ENCODE peak calls at places on chromosomes 13 and 19, in six cellular contexts. O, U, K, H, P and E are unnamed samples. For H3K27me3 and H3K36me3, the result is how much of the 10 kb centered on the place peaks cover.

GRCh38 chr13:105937451-105937850 is 598.0 kb downstream of the EFNB2 start:
- DNase-seq in O (peak), U (no peak), K (no peak), H (no peak), P (no peak), E (peak)

GRCh38 chr13:110272651-110273050 is 34.3 kb downstream of the COL4A1 start:
- DNase-seq in O (no peak), U (no peak), K (no peak), H (no peak), P (no peak), E (no peak)

GRCh38 chr19:439167-439900 is 21.5 kb downstream of the SHC2 start:
- DNase-seq in O (no peak), U (no peak), K (no peak), H (no peak), P (no peak), E (no peak)

GRCh38 chr13:100789968-100790367 is 115.4 kb upstream of the TMTC4 start:
- DNase-seq in O (no peak), U (no peak), K (no peak), H (no peak), P (no peak), E (no peak)

GRCh38 chr13:93771229-93771628 is 544.6 kb downstream of the GPC6 start:
- DNase-seq in O (no peak), U (no peak), K (no peak), H (peak), P (no peak), E (no peak)

GRCh38 chr13:24116103-24116502 is 44.4 kb upstream of the SPATA13 start:
- DNase-seq in O (no peak), U (no peak), K (no peak), H (no peak), P (no peak), E (no peak)

GRCh38 chr13:108195146-108195545 is 20.2 kb downstream of the LIG4 start:
- DNase-seq in O (no peak), U (no peak), K (no peak), H (no peak), P (no peak), E (no peak)

GRCh38 chr19:30236587-30236986 is 135.6 kb upstream of the ZNF536 start:
- DNase-seq in O (no peak), U (no peak), K (no peak), H (no peak), P (no peak), E (no peak)

GRCh38 chr19:45584332-45585157 is at the start of gene OPA3:
- DNase-seq in O (peak), U (peak), K (peak), H (peak), P (peak), E (peak)
- TF ChIP-seq CTCF in O (no peak), U (no peak), K (no peak), H (peak), P (no peak), E (no peak)

GRCh38 chr19:10421981-10422461 is 1.7 kb downstream of the PDE4A start:
- DNase-seq in O (no peak), U (no peak), K (no peak), H (no peak), P (no peak), E (no peak)
- H3K27me3 ChIP-seq in O (half or more), U (under half), K (half or more), H (half or more), P (half or more), E (under half)

GRCh38 chr19:49558591-49558990 is 21.8 kb downstream of the NOSIP start:
- DNase-seq in O (no peak), U (no peak), K (no peak), H (no peak), P (no peak), E (no peak)

GRCh38 chr19:49557641-49558325 is 22.6 kb downstream of the NOSIP start:
- DNase-seq in O (no peak), U (no peak), K (no peak), H (no peak), P (no peak), E (no peak)

GRCh38 chr19:49560358-49560900 is 19.9 kb downstream of the NOSIP start:
- DNase-seq in O (no peak), U (no peak), K (no peak), H (no peak), P (no peak), E (no peak)

GRCh38 chr19:49559928-49560327 is 20.4 kb downstream of the NOSIP start:
- DNase-seq in O (peak), U (no peak), K (no peak), H (no peak), P (no peak), E (no peak)

DNA sequence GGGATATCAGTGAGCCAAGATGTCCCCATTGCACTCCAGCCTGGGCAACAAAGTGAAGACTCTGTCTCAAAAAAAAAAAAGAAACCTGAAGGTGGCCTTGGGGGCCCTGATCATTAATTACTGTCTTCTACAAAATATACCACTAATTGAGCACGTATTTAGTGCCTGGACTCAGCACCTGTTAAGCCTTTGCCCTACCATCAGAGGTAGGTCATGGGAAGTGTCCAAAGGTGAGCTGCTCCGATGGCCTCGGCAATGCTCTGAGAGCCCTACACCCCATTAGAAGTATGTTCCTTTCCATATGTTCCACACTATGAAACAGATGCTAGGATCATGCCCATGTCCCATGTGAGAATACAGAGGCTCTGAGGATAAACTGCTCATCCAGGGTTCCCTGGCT is 20.9 kb downstream of the NOSIP start:
- DNase-seq in O (no peak), U (no peak), K (no peak), H (no peak), P (no peak), E (no peak)
- H3K36me3 ChIP-seq in O (under half), U (under half), K (under half), H (under half), P (under half), E (under half)

GRCh38 chr13:99028890-99029289 is 51.0 kb upstream of the DOCK9 start:
- DNase-seq in O (peak), U (no peak), K (no peak), H (peak), P (no peak), E (no peak)
- TF ChIP-seq CTCF in O (peak), U (peak), K (peak), H (peak), P (no peak), E (peak)

GRCh38 chr19:45784096-45784495 is 1.8 kb upstream of the DMPK start:
- DNase-seq in O (no peak), U (no peak), K (no peak), H (no peak), P (no peak), E (no peak)
- H3K27me3 ChIP-seq in O (under half), U (under half), K (under half), H (under half), P (under half), E (under half)

GRCh38 chr19:43652546-43652874 is 12.9 kb upstream of the CADM4 start:
- DNase-seq in O (no peak), U (no peak), K (no peak), H (no peak), P (no peak), E (no peak)
- H3K36me3 ChIP-seq in O (under half), U (half or more), K (under half), H (under half), P (under half), E (under half)

GRCh38 chr19:13961826-13962737 is 9.8 kb downstream of the DCAF15 start:
- DNase-seq in O (peak), U (no peak), K (no peak), H (peak), P (peak), E (no peak)

GRCh38 chr19:13959141-13959961 is 7.0 kb downstream of the DCAF15 start:
- DNase-seq in O (no peak), U (no peak), K (no peak), H (no peak), P (no peak), E (no peak)

GRCh38 chr19:13960863-13961784 is 8.8 kb downstream of the DCAF15 start:
- DNase-seq in O (no peak), U (no peak), K (no peak), H (no peak), P (peak), E (no peak)

GRCh38 chr19:13958043-13958442 is 5.7 kb downstream of the DCAF15 start:
- DNase-seq in O (no peak), U (no peak), K (no peak), H (no peak), P (no peak), E (no peak)

GRCh38 chr19:13959962-13960862 is 7.9 kb downstream of the DCAF15 start:
- DNase-seq in O (peak), U (no peak), K (no peak), H (peak), P (peak), E (no peak)
- TF ChIP-seq CTCF in O (peak), U (peak), K (peak), H (peak), P (no peak), E (peak)

GRCh38 chr19:8302734-8303133 is 5.4 kb downstream of the CD320 start:
- DNase-seq in O (no peak), U (no peak), K (no peak), H (no peak), P (no peak), E (no peak)
- H3K27me3 ChIP-seq in O (under half), U (under half), K (under half), H (under half), P (under half), E (under half)

GRCh38 chr19:3656073-3656746 is 29.6 kb upstream of the CACTIN start:
- DNase-seq in O (no peak), U (no peak), K (no peak), H (no peak), P (no peak), E (no peak)

GRCh38 chr19:3657395-3657769 is 30.8 kb upstream of the CACTIN start:
- DNase-seq in O (no peak), U (no peak), K (no peak), H (no peak), P (no peak), E (no peak)

GRCh38 chr19:3653865-3654513 is 27.4 kb upstream of the CACTIN start:
- DNase-seq in O (peak), U (no peak), K (no peak), H (peak), P (no peak), E (no peak)

GRCh38 chr19:3656747-3657394 is 30.3 kb upstream of the CACTIN start:
- DNase-seq in O (no peak), U (no peak), K (no peak), H (no peak), P (no peak), E (no peak)

GRCh38 chr19:3655402-3656072 is 28.9 kb upstream of the CACTIN start:
- DNase-seq in O (no peak), U (peak), K (peak), H (no peak), P (no peak), E (peak)
- H3K36me3 ChIP-seq in O (under half), U (under half), K (under half), H (under half), P (under half), E (under half)

GRCh38 chr13:48730971-48731658 is 77.4 kb downstream of the CYSLTR2 start:
- DNase-seq in O (peak), U (peak), K (no peak), H (peak), P (no peak), E (no peak)

GRCh38 chr13:48728876-48729275 is 75.1 kb downstream of the CYSLTR2 start:
- DNase-seq in O (no peak), U (no peak), K (no peak), H (no peak), P (no peak), E (no peak)

GRCh38 chr13:48728226-48728625 is 74.5 kb downstream of the CYSLTR2 start:
- DNase-seq in O (no peak), U (no peak), K (no peak), H (no peak), P (no peak), E (no peak)

GRCh38 chr13:48733739-48734329 is 80.1 kb downstream of the CYSLTR2 start:
- DNase-seq in O (no peak), U (no peak), K (no peak), H (no peak), P (no peak), E (no peak)

GRCh38 chr13:48731957-48732569 is 78.3 kb downstream of the CYSLTR2 start:
- DNase-seq in O (peak), U (no peak), K (no peak), H (peak), P (peak), E (no peak)
- TF ChIP-seq CTCF in O (peak), U (peak), K (peak), H (peak), P (peak), E (peak)